ENCODE peak calls at places on chromosomes 1 and 21, in six cellular contexts. N is KG1; Z is AG10803; M is HS-5; W is OCI-M1; R is effector CD4-positive, alpha-beta T cell. A is an unnamed sample.
A peak's percentile ranks its signal among the peaks of the same experiment; 100 is the strongest.

GRCh38 chr1:6273380-6273891 is 12.5 kb upstream of the GPR153 start:
- DNase-seq in N (no peak), Z (peak; percentile 65), M (no peak), W (no peak), R (no peak), A (peak; percentile 27)

GRCh38 chr1:98653186-98653585 is 8.3 kb upstream of the SNX7 start:
- DNase-seq in N (no peak), Z (no peak), M (peak; percentile 20), W (no peak), R (no peak), A (no peak)

GRCh38 chr1:169882039-169882511 is 11.6 kb downstream of the SCYL3 start:
- DNase-seq in N (no peak), Z (no peak), M (no peak), W (no peak), R (no peak), A (no peak)

GRCh38 chr1:55214903-55215193 is 316 bp downstream of the USP24 start:
- DNase-seq in N (no peak), Z (peak; percentile 43), M (no peak), W (peak; percentile 70), R (no peak), A (no peak)

GRCh38 chr1:9724706-9725476 is 73.4 kb downstream of the PIK3CD start:
- DNase-seq in N (peak; percentile 44), Z (peak; percentile 43), M (no peak), W (peak; percentile 81), R (peak; percentile 59), A (peak; percentile 36)

GRCh38 chr1:179016694-179017382 is 8.9 kb upstream of the FAM20B start:
- DNase-seq in N (no peak), Z (peak; percentile 94), M (peak; percentile 69), W (peak; percentile 98), R (no peak), A (peak; percentile 94)

GRCh38 chr21:37874904-37875780 is 41.1 kb downstream of the KCNJ6 start:
- DNase-seq in N (no peak), Z (no peak), M (no peak), W (no peak), R (no peak), A (no peak)

GRCh38 chr1:29291756-29292155 is 55.4 kb downstream of the PTPRU start:
- DNase-seq in N (no peak), Z (no peak), M (no peak), W (no peak), R (no peak), A (no peak)

GRCh38 chr1:47688161-47688560 is 250.3 kb downstream of the FOXD2 start:
- DNase-seq in N (no peak), Z (no peak), M (no peak), W (no peak), R (no peak), A (no peak)

GRCh38 chr1:3527774-3528173 is 73.3 kb downstream of the ARHGEF16 start:
- DNase-seq in N (no peak), Z (no peak), M (no peak), W (no peak), R (no peak), A (no peak)

GRCh38 chr1:229456016-229456415 is 22.1 kb upstream of the ACTA1 start:
- DNase-seq in N (no peak), Z (no peak), M (no peak), W (no peak), R (no peak), A (no peak)

GRCh38 chr1:245277276-245277675 is 122.5 kb downstream of the KIF26B start:
- DNase-seq in N (no peak), Z (no peak), M (no peak), W (no peak), R (no peak), A (no peak)

GRCh38 chr1:86757272-86757984 is 53.1 kb downstream of the SH3GLB1 start:
- DNase-seq in N (no peak), Z (peak; percentile 89), M (no peak), W (no peak), R (no peak), A (peak; percentile 96)

GRCh38 chr1:232667781-232668101 is 37.8 kb upstream of the SIPA1L2 start:
- DNase-seq in N (no peak), Z (peak; percentile 32), M (no peak), W (no peak), R (no peak), A (peak; percentile 12)

GRCh38 chr1:222034790-222035189 is 292.9 kb upstream of the DUSP10 start:
- DNase-seq in N (peak; percentile 74), Z (no peak), M (no peak), W (no peak), R (no peak), A (peak; percentile 27)

GRCh38 chr1:212284332-212284743 is 872 bp upstream of the PPP2R5A start:
- DNase-seq in N (no peak), Z (peak; percentile 34), M (no peak), W (no peak), R (no peak), A (peak; percentile 35)

A was measured in fibroblast of the aortic adventitia.